ENCODE peak calls at places on chromosomes 4 and X, in ten cellular contexts. J, P, M, X, G, Q, Z, B, C and V are unnamed samples.
A peak's percentile ranks its signal among the peaks of the same experiment; 100 is the strongest.

GRCh38 chr4:186920486-186920885 is 196.8 kb upstream of the FAT1 start:
- DNase-seq in J (no peak), P (no peak), M (no peak), X (no peak), G (no peak), Q (no peak), Z (no peak), B (no peak), C (no peak), V (no peak)

GRCh38 chr4:47654972-47655693 is 170.1 kb downstream of the ATP10D start:
- DNase-seq in J (no peak), P (no peak), M (no peak), X (no peak), G (no peak), Q (no peak), Z (no peak), B (no peak), C (no peak), V (no peak)

GRCh38 chr4:145785391-145786008 is 105.6 kb downstream of the C4orf51 start:
- DNase-seq in J (no peak), P (no peak), M (no peak), X (no peak), G (peak; percentile 7), Q (no peak), Z (no peak), B (no peak), C (no peak), V (no peak)

GRCh38 chr4:54185380-54185779 is 43.7 kb upstream of the PDGFRA start:
- DNase-seq in J (no peak), P (no peak), M (no peak), X (no peak), G (no peak), Q (no peak), Z (no peak), B (peak; percentile 15), C (no peak), V (no peak)

GRCh38 chr4:158236304-158237030 is 26.2 kb downstream of the TMEM144 start:
- DNase-seq in J (no peak), P (no peak), M (no peak), X (no peak), G (no peak), Q (no peak), Z (no peak), B (no peak), C (no peak), V (no peak)

GRCh38 chr4:8594097-8595038 is 1.8 kb downstream of the CPZ start:
- DNase-seq in J (no peak), P (peak; percentile 58), M (peak; percentile 47), X (peak; percentile 73), G (peak; percentile 75), Q (no peak), Z (no peak), B (peak; percentile 84), C (no peak), V (peak; percentile 39)

GRCh38 chrX:9878141-9878875 is 88.8 kb upstream of the CLDN34 start:
- DNase-seq in J (no peak), P (no peak), M (no peak), X (no peak), G (no peak), Q (no peak), Z (no peak), B (no peak), C (no peak), V (no peak)

GRCh38 chr4:184448828-184449227 is 25.5 kb downstream of the IRF2 start:
- DNase-seq in J (no peak), P (no peak), M (peak; percentile 44), X (peak; percentile 65), G (no peak), Q (peak; percentile 77), Z (no peak), B (no peak), C (no peak), V (no peak)

GRCh38 chrX:29478336-29479069 is 736.9 kb upstream of the MAGEB2 start:
- DNase-seq in J (no peak), P (peak; percentile 26), M (peak; percentile 16), X (no peak), G (peak; percentile 0), Q (no peak), Z (no peak), B (peak; percentile 5), C (no peak), V (no peak)

GRCh38 chr4:176443117-176443516 is 123.4 kb downstream of the SPCS3 start:
- DNase-seq in J (no peak), P (no peak), M (no peak), X (no peak), G (no peak), Q (no peak), Z (no peak), B (no peak), C (no peak), V (no peak)

GRCh38 chr4:80138556-80139538 is 58.5 kb upstream of the PRDM8 start:
- DNase-seq in J (no peak), P (no peak), M (peak; percentile 8), X (no peak), G (no peak), Q (no peak), Z (no peak), B (no peak), C (no peak), V (peak; percentile 22)

DNA sequence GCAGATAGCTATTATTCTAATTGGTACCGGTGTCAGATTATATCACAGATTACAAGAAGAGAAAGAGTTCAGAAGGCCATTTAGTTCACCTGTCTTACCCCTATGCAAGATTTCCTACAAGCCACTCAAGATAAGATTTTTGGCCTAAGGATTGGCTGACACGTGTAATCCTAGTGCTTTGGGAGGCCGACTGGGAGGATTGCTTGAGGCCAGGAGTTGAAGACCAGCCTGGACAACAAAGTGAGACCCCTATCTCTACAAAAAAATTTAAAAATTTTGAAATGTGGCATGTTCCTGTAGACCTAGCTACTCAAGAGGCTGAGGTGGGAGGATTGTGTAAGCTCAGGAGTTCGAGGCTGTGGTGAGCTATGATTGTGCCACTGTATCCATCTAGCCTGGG is 77.1 kb upstream of the HPRT1 start:
- DNase-seq in J (no peak), P (no peak), M (no peak), X (no peak), G (no peak), Q (no peak), Z (no peak), B (no peak), C (no peak), V (no peak)
- H3K36me3 ChIP-seq in J (no peaks in the 10 kb centered on the region), P (no peaks in the 10 kb centered on the region), M (no peaks in the 10 kb centered on the region), X (no peaks in the 10 kb centered on the region), G (no peaks in the 10 kb centered on the region), Q (no peaks in the 10 kb centered on the region), Z (no peaks in the 10 kb centered on the region), B (peaks cover 56% of the 10 kb centered on the region), C (peaks cover 6% of the 10 kb centered on the region), V (no peaks in the 10 kb centered on the region)

GRCh38 chrX:65513610-65514009 is 21.0 kb downstream of the LAS1L start:
- DNase-seq in J (no peak), P (no peak), M (no peak), X (no peak), G (no peak), Q (no peak), Z (no peak), B (no peak), C (no peak), V (no peak)

GRCh38 chrX:65508851-65509250 is 25.7 kb downstream of the LAS1L start:
- DNase-seq in J (no peak), P (no peak), M (no peak), X (no peak), G (no peak), Q (no peak), Z (no peak), B (no peak), C (no peak), V (no peak)

DNA sequence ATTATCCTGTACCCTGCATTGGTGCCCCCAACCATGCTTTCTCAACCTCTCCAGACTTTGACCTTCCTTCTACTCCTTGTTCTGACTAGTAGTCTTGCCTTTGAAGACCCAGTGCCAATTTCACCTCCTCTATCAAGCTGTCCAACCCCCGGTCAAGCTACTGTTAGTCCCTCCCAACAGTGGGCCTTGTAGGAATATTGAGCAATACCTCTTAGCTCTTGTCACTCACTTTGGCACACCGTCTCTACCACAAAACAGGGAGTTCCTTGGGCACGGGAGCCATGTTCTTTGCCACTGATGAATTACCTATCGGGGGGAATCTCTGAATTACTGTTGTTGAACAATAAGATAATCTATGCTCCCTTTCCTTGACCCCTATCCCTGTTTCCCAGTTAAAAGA is 25.2 kb downstream of the LAS1L start:
- DNase-seq in J (no peak), P (no peak), M (no peak), X (no peak), G (no peak), Q (no peak), Z (no peak), B (no peak), C (no peak), V (no peak)
- TF ChIP-seq POLR2A in J (no peak), P (no peak), M (no peak), X (no peak), G (no peak), Q (no peak), Z (no peak), B (no peak), C (no peak), V (no peak)

DNA sequence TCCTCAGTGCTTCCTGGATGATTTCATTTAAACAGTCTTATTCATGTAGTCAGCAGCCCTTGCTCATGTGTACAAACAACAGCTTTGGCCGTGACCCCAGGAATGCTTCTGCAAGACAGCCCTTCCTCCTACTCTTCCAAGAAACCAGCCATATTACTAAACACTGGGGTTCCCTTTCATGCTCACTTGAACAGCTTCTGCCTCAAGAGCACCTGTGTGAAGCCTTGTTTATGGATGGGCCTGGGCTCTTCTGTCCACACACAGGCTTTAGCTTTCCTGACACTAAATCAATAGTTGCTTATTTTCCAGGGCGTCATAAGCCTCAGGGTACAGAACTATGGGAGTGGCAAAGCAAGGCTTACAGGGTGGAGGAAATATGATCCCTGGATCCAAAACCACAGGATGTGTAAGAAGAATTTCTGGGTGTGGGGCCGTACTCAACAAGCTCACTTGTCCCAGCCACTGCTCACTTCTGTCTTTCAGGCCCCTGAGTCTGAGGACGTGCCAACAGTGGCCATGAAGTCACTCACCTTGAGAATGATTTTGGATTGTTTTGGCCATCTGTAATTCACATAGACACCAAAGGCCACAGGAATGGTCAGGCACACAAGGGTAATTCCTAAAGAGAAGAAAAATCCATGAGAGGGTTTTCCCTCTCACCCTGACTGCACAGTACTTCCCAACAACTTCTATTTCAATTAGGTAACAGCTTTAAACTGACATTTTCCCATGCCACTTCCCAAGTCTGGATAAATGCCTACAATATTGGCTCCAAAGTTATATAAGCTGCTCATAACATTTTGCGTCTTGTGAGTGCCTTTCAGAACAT is 17.7 kb downstream of the SLC10A6 start:
- DNase-seq in J (no peak), P (no peak), M (peak; percentile 9), X (peak; percentile 36), G (peak; percentile 1), Q (no peak), Z (no peak), B (no peak), C (no peak), V (no peak)
- TF ChIP-seq EP300 in J (peak; percentile 37), P (no peak), M (no peak), X (no peak), G (no peak), Q (no peak), Z (no peak), B (no peak), C (no peak), V (no peak)

DNA sequence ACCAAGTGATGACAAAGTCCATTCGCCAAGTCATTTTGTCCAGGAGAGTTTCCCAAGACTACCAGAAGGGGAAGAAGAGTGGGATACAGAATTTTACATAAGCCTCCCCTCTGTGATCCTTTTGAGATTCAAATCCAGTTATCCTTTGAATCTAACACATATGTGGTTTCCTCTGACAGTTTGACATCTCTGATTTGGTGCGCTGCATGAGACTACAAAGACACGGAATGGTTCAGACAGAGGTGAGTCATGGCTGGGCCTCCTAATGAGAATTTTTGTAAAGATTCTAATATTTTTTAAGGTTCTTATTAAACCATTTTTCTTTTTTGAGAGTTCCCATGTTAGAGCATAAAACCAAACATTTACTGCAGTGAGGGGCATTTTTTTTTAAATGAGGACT is 38.3 kb downstream of the SLC10A6 start:
- DNase-seq in J (no peak), P (no peak), M (no peak), X (no peak), G (no peak), Q (no peak), Z (no peak), B (no peak), C (no peak), V (no peak)
- H3K36me3 ChIP-seq in J (no peaks in the 10 kb centered on the region), P (no peaks in the 10 kb centered on the region), M (no peaks in the 10 kb centered on the region), X (peaks cover 2% of the 10 kb centered on the region), G (no peaks in the 10 kb centered on the region), Q (no peaks in the 10 kb centered on the region), Z (peaks cover 53% of the 10 kb centered on the region), B (no peaks in the 10 kb centered on the region), C (no peaks in the 10 kb centered on the region), V (peaks cover 25% of the 10 kb centered on the region)